ENCODE peak calls at places on chromosomes 1 and 21, in seven cellular contexts. One of them, this sample, is unnamed.

GRCh38 chr1:193754732-193755427 is 568.5 kb upstream of the B3GALT2 start:
- DNase-seq in A549: no peak
- DNase-seq in Peyer's patch: no peak
- DNase-seq in NB4: peak
- DNase-seq in IMR-90: no peak
- DNase-seq in cardiac muscle cell: peak
- DNase-seq in left ventricle myocardium inferior: no peak
- DNase-seq in this sample: no peak

GRCh38 chr1:230091473-230092231 is 24.6 kb downstream of the GALNT2 start:
- DNase-seq in cardiac muscle cell: no peak
- DNase-seq in left ventricle myocardium inferior: no peak
- DNase-seq in NB4: no peak
- DNase-seq in Peyer's patch: no peak
- DNase-seq in A549: no peak
- DNase-seq in IMR-90: peak
- DNase-seq in this sample: no peak

GRCh38 chr1:215605011-215605621 is 38.0 kb downstream of the KCTD3 start:
- DNase-seq in Peyer's patch: no peak
- DNase-seq in left ventricle myocardium inferior: no peak
- DNase-seq in A549: no peak
- DNase-seq in NB4: no peak
- DNase-seq in IMR-90: no peak
- DNase-seq in cardiac muscle cell: peak
- DNase-seq in this sample: peak

GRCh38 chr1:59900640-59901039 is 25.9 kb downstream of the CYP2J2 start:
- DNase-seq in Peyer's patch: no peak
- DNase-seq in NB4: no peak
- DNase-seq in A549: no peak
- DNase-seq in IMR-90: no peak
- DNase-seq in left ventricle myocardium inferior: no peak
- DNase-seq in cardiac muscle cell: no peak
- DNase-seq in this sample: no peak

GRCh38 chr1:57492846-57493245 is 69.0 kb upstream of the DAB1 start:
- DNase-seq in A549: no peak
- DNase-seq in left ventricle myocardium inferior: no peak
- DNase-seq in NB4: no peak
- DNase-seq in Peyer's patch: no peak
- DNase-seq in cardiac muscle cell: no peak
- DNase-seq in IMR-90: no peak
- DNase-seq in this sample: no peak

GRCh38 chr1:112507896-112508241 is 896 bp upstream of the WNT2B start:
- DNase-seq in IMR-90: no peak
- DNase-seq in cardiac muscle cell: no peak
- DNase-seq in A549: peak
- DNase-seq in Peyer's patch: no peak
- DNase-seq in left ventricle myocardium inferior: no peak
- DNase-seq in NB4: no peak
- DNase-seq in this sample: no peak

GRCh38 chr1:175314300-175314699 is 121.7 kb upstream of the KIAA0040 start:
- DNase-seq in IMR-90: no peak
- DNase-seq in NB4: no peak
- DNase-seq in cardiac muscle cell: no peak
- DNase-seq in Peyer's patch: no peak
- DNase-seq in left ventricle myocardium inferior: peak
- DNase-seq in A549: no peak
- DNase-seq in this sample: no peak

GRCh38 chr1:56387071-56387747 is 192.2 kb downstream of the PLPP3 start:
- DNase-seq in Peyer's patch: no peak
- DNase-seq in NB4: no peak
- DNase-seq in IMR-90: no peak
- DNase-seq in A549: no peak
- DNase-seq in cardiac muscle cell: no peak
- DNase-seq in left ventricle myocardium inferior: no peak
- DNase-seq in this sample: no peak

GRCh38 chr1:237070519-237070918 is 28.5 kb downstream of the RYR2 start:
- DNase-seq in IMR-90: no peak
- DNase-seq in cardiac muscle cell: no peak
- DNase-seq in A549: no peak
- DNase-seq in Peyer's patch: no peak
- DNase-seq in left ventricle myocardium inferior: no peak
- DNase-seq in NB4: no peak
- DNase-seq in this sample: no peak

GRCh38 chr1:184622136-184622823 is 132.4 kb downstream of the EDEM3 start:
- DNase-seq in A549: no peak
- DNase-seq in IMR-90: peak
- DNase-seq in NB4: no peak
- DNase-seq in cardiac muscle cell: peak
- DNase-seq in left ventricle myocardium inferior: peak
- DNase-seq in Peyer's patch: peak
- DNase-seq in this sample: peak

GRCh38 chr1:64933296-64934070 is 32.9 kb downstream of the JAK1 start:
- DNase-seq in Peyer's patch: no peak
- DNase-seq in IMR-90: peak
- DNase-seq in NB4: peak
- DNase-seq in left ventricle myocardium inferior: no peak
- DNase-seq in cardiac muscle cell: peak
- DNase-seq in A549: no peak
- DNase-seq in this sample: peak

GRCh38 chr1:44030606-44031050 is 634 bp downstream of the SLC6A9 start:
- DNase-seq in A549: no peak
- DNase-seq in Peyer's patch: no peak
- DNase-seq in left ventricle myocardium inferior: peak
- DNase-seq in IMR-90: peak
- DNase-seq in cardiac muscle cell: peak
- DNase-seq in NB4: peak
- DNase-seq in this sample: peak

GRCh38 chr1:56032276-56032675 is 547.1 kb downstream of the PLPP3 start:
- DNase-seq in A549: no peak
- DNase-seq in IMR-90: no peak
- DNase-seq in left ventricle myocardium inferior: no peak
- DNase-seq in Peyer's patch: no peak
- DNase-seq in cardiac muscle cell: peak
- DNase-seq in NB4: no peak
- DNase-seq in this sample: no peak

GRCh38 chr1:197920345-197921117 is 3.4 kb downstream of the LHX9 start:
- DNase-seq in cardiac muscle cell: no peak
- DNase-seq in Peyer's patch: no peak
- DNase-seq in NB4: no peak
- DNase-seq in A549: no peak
- DNase-seq in left ventricle myocardium inferior: no peak
- DNase-seq in IMR-90: no peak
- DNase-seq in this sample: no peak

GRCh38 chr1:47809301-47810084 is 187.7 kb downstream of the TRABD2B start:
- DNase-seq in A549: no peak
- DNase-seq in IMR-90: no peak
- DNase-seq in NB4: no peak
- DNase-seq in cardiac muscle cell: no peak
- DNase-seq in Peyer's patch: no peak
- DNase-seq in left ventricle myocardium inferior: no peak
- DNase-seq in this sample: no peak

GRCh38 chr1:42368096-42368795 is 12.3 kb upstream of the RIMKLA start:
- DNase-seq in A549: no peak
- DNase-seq in Peyer's patch: no peak
- DNase-seq in NB4: no peak
- DNase-seq in cardiac muscle cell: no peak
- DNase-seq in left ventricle myocardium inferior: no peak
- DNase-seq in IMR-90: no peak
- DNase-seq in this sample: no peak

GRCh38 chr1:232725303-232726047 is 79.7 kb upstream of the MAP10 start:
- DNase-seq in Peyer's patch: no peak
- DNase-seq in IMR-90: no peak
- DNase-seq in NB4: peak
- DNase-seq in cardiac muscle cell: no peak
- DNase-seq in A549: no peak
- DNase-seq in left ventricle myocardium inferior: no peak
- DNase-seq in this sample: no peak

DNA sequence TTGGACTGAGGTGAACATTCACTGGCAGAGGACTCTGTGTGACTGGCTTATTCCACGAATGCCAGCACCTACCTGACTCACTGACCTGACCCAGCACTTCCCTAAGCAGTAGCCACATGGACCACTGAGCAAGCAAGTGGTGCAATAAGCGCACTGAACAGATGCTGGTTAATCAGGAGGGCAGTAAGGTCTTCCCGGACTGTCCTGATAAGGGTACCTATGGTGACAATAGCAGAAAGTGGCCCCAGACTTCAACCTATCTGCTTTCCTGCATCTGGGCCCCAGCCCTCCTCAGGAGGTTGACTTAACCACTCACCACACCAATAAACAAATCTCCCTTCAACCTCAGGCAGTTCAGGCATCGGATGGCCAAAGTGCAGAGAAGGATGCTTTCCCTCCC is 65.7 kb downstream of the SETD4 start:
- DNase-seq in IMR-90: no peak
- DNase-seq in cardiac muscle cell: no peak
- DNase-seq in NB4: no peak
- DNase-seq in Peyer's patch: no peak
- DNase-seq in left ventricle myocardium inferior: no peak
- DNase-seq in A549: no peak
- DNase-seq in this sample: no peak
- H3K4me3 ChIP-seq in IMR-90: no peak
- H3K4me3 ChIP-seq in cardiac muscle cell: no peak
- H3K4me3 ChIP-seq in NB4: no peak
- H3K4me3 ChIP-seq in Peyer's patch: no peak
- H3K4me3 ChIP-seq in left ventricle myocardium inferior: no peak
- H3K4me3 ChIP-seq in A549: no peak
- H3K4me3 ChIP-seq in this sample: no peak

DNA sequence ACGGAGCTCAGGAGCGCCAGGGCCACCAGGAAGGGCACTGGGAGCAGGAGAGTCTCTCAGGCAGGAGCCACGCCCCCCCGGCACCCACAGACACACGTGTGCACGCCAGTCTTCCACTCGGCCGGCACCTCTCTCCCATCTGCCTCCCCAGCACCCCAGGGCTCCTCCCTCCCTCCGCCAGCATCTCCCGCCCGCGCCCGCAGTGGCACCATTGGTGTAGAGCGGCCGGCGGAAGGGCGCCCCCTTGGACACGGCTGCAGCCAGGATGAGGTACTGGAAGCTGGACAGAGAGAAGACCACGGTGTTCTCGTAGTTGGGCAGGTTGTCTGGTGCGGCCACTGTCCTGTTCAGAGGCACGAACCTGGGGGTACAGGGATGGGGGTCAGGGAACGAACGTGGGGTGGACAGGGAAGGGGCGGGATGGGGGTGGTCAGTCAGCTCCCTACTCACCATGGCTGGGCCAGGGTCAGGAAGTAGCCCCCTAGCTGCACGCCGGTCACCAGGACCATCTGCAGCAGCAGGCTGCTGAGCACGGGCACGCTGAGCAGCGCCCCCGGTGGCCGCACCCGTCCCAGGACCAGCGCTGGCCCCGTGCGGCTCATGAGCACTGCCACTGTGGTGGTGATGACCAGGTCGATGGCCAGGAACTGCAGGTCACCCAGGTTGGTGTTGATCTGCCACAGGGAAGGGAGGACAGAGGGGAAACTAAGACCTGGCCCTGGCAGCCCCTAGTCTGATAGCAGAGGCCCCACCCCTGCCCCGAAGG is 6.4 kb upstream of the MFAP2 start:
- DNase-seq in NB4: peak
- DNase-seq in A549: peak
- DNase-seq in Peyer's patch: no peak
- DNase-seq in cardiac muscle cell: no peak
- DNase-seq in left ventricle myocardium inferior: no peak
- DNase-seq in IMR-90: no peak
- DNase-seq in this sample: no peak
- TF ChIP-seq CTCF in NB4: peak
- TF ChIP-seq CTCF in A549: peak
- TF ChIP-seq CTCF in Peyer's patch: no peak
- TF ChIP-seq CTCF in cardiac muscle cell: peak
- TF ChIP-seq CTCF in left ventricle myocardium inferior: peak
- TF ChIP-seq CTCF in IMR-90: peak
- TF ChIP-seq CTCF in this sample: peak

GRCh38 chr1:58754056-58754613 is 29.7 kb downstream of the JUN start:
- DNase-seq in NB4: no peak
- DNase-seq in Peyer's patch: no peak
- DNase-seq in left ventricle myocardium inferior: no peak
- DNase-seq in IMR-90: no peak
- DNase-seq in A549: no peak
- DNase-seq in cardiac muscle cell: no peak
- DNase-seq in this sample: no peak

GRCh38 chr1:58753431-58753866 is 30.4 kb downstream of the JUN start:
- DNase-seq in left ventricle myocardium inferior: no peak
- DNase-seq in Peyer's patch: no peak
- DNase-seq in A549: no peak
- DNase-seq in cardiac muscle cell: no peak
- DNase-seq in NB4: no peak
- DNase-seq in IMR-90: no peak
- DNase-seq in this sample: no peak

GRCh38 chr1:58754683-58755467 is 29.0 kb downstream of the JUN start:
- DNase-seq in Peyer's patch: no peak
- DNase-seq in IMR-90: no peak
- DNase-seq in A549: no peak
- DNase-seq in left ventricle myocardium inferior: no peak
- DNase-seq in cardiac muscle cell: no peak
- DNase-seq in NB4: peak
- DNase-seq in this sample: no peak

GRCh38 chr1:58749646-58750045 is 34.2 kb downstream of the JUN start:
- DNase-seq in IMR-90: no peak
- DNase-seq in cardiac muscle cell: no peak
- DNase-seq in A549: no peak
- DNase-seq in NB4: no peak
- DNase-seq in left ventricle myocardium inferior: no peak
- DNase-seq in Peyer's patch: no peak
- DNase-seq in this sample: no peak

GRCh38 chr1:58755468-58755872 is 28.4 kb downstream of the JUN start:
- DNase-seq in IMR-90: peak
- DNase-seq in left ventricle myocardium inferior: peak
- DNase-seq in NB4: peak
- DNase-seq in cardiac muscle cell: peak
- DNase-seq in A549: peak
- DNase-seq in Peyer's patch: no peak
- DNase-seq in this sample: peak
- H3K4me3 ChIP-seq in IMR-90: no peak
- H3K4me3 ChIP-seq in left ventricle myocardium inferior: peak
- H3K4me3 ChIP-seq in NB4: no peak
- H3K4me3 ChIP-seq in cardiac muscle cell: no peak
- H3K4me3 ChIP-seq in A549: no peak
- H3K4me3 ChIP-seq in Peyer's patch: no peak
- H3K4me3 ChIP-seq in this sample: no peak

GRCh38 chr1:220431840-220432239 is 96.1 kb upstream of the MARK1 start:
- DNase-seq in NB4: no peak
- DNase-seq in cardiac muscle cell: no peak
- DNase-seq in left ventricle myocardium inferior: no peak
- DNase-seq in Peyer's patch: no peak
- DNase-seq in A549: no peak
- DNase-seq in IMR-90: no peak
- DNase-seq in this sample: no peak

GRCh38 chr1:220430586-220430985 is 97.3 kb upstream of the MARK1 start:
- DNase-seq in IMR-90: no peak
- DNase-seq in left ventricle myocardium inferior: no peak
- DNase-seq in Peyer's patch: no peak
- DNase-seq in cardiac muscle cell: no peak
- DNase-seq in NB4: no peak
- DNase-seq in A549: no peak
- DNase-seq in this sample: no peak

GRCh38 chr1:220430059-220430458 is 97.9 kb upstream of the MARK1 start:
- DNase-seq in cardiac muscle cell: peak
- DNase-seq in Peyer's patch: no peak
- DNase-seq in IMR-90: no peak
- DNase-seq in A549: no peak
- DNase-seq in left ventricle myocardium inferior: no peak
- DNase-seq in NB4: no peak
- DNase-seq in this sample: no peak

GRCh38 chr1:220426989-220427388 is 100.9 kb upstream of the MARK1 start:
- DNase-seq in Peyer's patch: no peak
- DNase-seq in IMR-90: no peak
- DNase-seq in cardiac muscle cell: no peak
- DNase-seq in left ventricle myocardium inferior: no peak
- DNase-seq in A549: no peak
- DNase-seq in NB4: no peak
- DNase-seq in this sample: no peak

GRCh38 chr1:220432408-220432807 is 95.5 kb upstream of the MARK1 start:
- DNase-seq in left ventricle myocardium inferior: no peak
- DNase-seq in A549: no peak
- DNase-seq in cardiac muscle cell: no peak
- DNase-seq in Peyer's patch: no peak
- DNase-seq in IMR-90: no peak
- DNase-seq in NB4: no peak
- DNase-seq in this sample: no peak
- TF ChIP-seq CTCF in left ventricle myocardium inferior: no peak
- TF ChIP-seq CTCF in A549: no peak
- TF ChIP-seq CTCF in cardiac muscle cell: no peak
- TF ChIP-seq CTCF in Peyer's patch: no peak
- TF ChIP-seq CTCF in IMR-90: no peak
- TF ChIP-seq CTCF in NB4: no peak
- TF ChIP-seq CTCF in this sample: no peak